ENCODE peak calls at places on chromosomes 2 and 18, in five cellular contexts. D, T, X, B and Z are unnamed samples.

GRCh38 chr18:29154758-29155725 is 978.1 kb upstream of the CDH2 start:
- DNase-seq in D (peak), T (peak), X (no peak), B (no peak), Z (no peak)

GRCh38 chr18:35571138-35571537 is 10.4 kb upstream of the GALNT1 start:
- DNase-seq in D (no peak), T (no peak), X (no peak), B (no peak), Z (no peak)

GRCh38 chr2:148552675-148553331 is 91.7 kb upstream of the EPC2 start:
- DNase-seq in D (no peak), T (peak), X (peak), B (no peak), Z (no peak)

GRCh38 chr2:119483896-119484718 is 40.2 kb downstream of the SCTR start:
- DNase-seq in D (no peak), T (no peak), X (no peak), B (no peak), Z (no peak)

GRCh38 chr2:172972005-172972619 is 103.5 kb upstream of the MAP3K20 start:
- DNase-seq in D (no peak), T (peak), X (no peak), B (no peak), Z (peak)

GRCh38 chr2:180943275-180943674 is 37.1 kb upstream of the UBE2E3 start:
- DNase-seq in D (no peak), T (no peak), X (no peak), B (no peak), Z (no peak)

GRCh38 chr2:226575928-226576327 is 223.7 kb downstream of the IRS1 start:
- DNase-seq in D (no peak), T (no peak), X (peak), B (no peak), Z (no peak)

GRCh38 chr18:12376718-12377555 is at the start of gene AFG3L2:
- DNase-seq in D (peak), T (peak), X (peak), B (peak), Z (peak)

GRCh38 chr2:9106338-9107167 is 100.1 kb upstream of the ASAP2 start:
- DNase-seq in D (no peak), T (peak), X (peak), B (no peak), Z (peak)

GRCh38 chr2:23546913-23547312 is 161.9 kb downstream of the KLHL29 start:
- DNase-seq in D (no peak), T (no peak), X (no peak), B (no peak), Z (no peak)

GRCh38 chr2:127104166-127104660 is 2.7 kb downstream of the BIN1 start:
- DNase-seq in D (no peak), T (no peak), X (no peak), B (peak), Z (no peak)